ENCODE peak calls at places on chromosomes 12 and 14, in seven cellular contexts. One of them, this sample, is unnamed.

GRCh38 chr14:52391866-52392600 is 77.9 kb downstream of the PTGER2 start:
- DNase-seq in substantia nigra: no peak
- DNase-seq in activated T-helper 2 cell treated with anti-CD3 and anti-CD28 coated beads, Interferon-gamma antibody, Interleukin-2, Interleukin-4, amounts not matched to agents 10 μg/mL and 5 μg/mL and 100 μg/mL, durations not matched to agents 14 hours and 24 hours and 36 hours: no peak
- DNase-seq in CD14-positive monocyte: no peak
- DNase-seq in progenitor cell of endocrine pancreas: no peak
- DNase-seq in NAMALWA: no peak
- DNase-seq in EL: peak; percentile 59
- DNase-seq in this sample: no peak

GRCh38 chr12:77013091-77013490 is 52.3 kb downstream of the E2F7 start:
- DNase-seq in substantia nigra: no peak
- DNase-seq in activated T-helper 2 cell treated with anti-CD3 and anti-CD28 coated beads, Interferon-gamma antibody, Interleukin-2, Interleukin-4, amounts not matched to agents 10 μg/mL and 5 μg/mL and 100 μg/mL, durations not matched to agents 14 hours and 24 hours and 36 hours: no peak
- DNase-seq in CD14-positive monocyte: no peak
- DNase-seq in progenitor cell of endocrine pancreas: no peak
- DNase-seq in NAMALWA: no peak
- DNase-seq in EL: no peak
- DNase-seq in this sample: no peak

GRCh38 chr12:95998611-95999300 is 2.6 kb upstream of the HAL start:
- DNase-seq in substantia nigra: no peak
- DNase-seq in activated T-helper 2 cell treated with anti-CD3 and anti-CD28 coated beads, Interferon-gamma antibody, Interleukin-2, Interleukin-4, amounts not matched to agents 10 μg/mL and 5 μg/mL and 100 μg/mL, durations not matched to agents 14 hours and 24 hours and 36 hours: peak; percentile 49
- DNase-seq in CD14-positive monocyte: no peak
- DNase-seq in progenitor cell of endocrine pancreas: no peak
- DNase-seq in NAMALWA: peak; percentile 84
- DNase-seq in EL: peak; percentile 60
- DNase-seq in this sample: no peak

GRCh38 chr12:45232771-45233372 is 17.0 kb downstream of the ANO6 start:
- DNase-seq in substantia nigra: no peak
- DNase-seq in activated T-helper 2 cell treated with anti-CD3 and anti-CD28 coated beads, Interferon-gamma antibody, Interleukin-2, Interleukin-4, amounts not matched to agents 10 μg/mL and 5 μg/mL and 100 μg/mL, durations not matched to agents 14 hours and 24 hours and 36 hours: no peak
- DNase-seq in CD14-positive monocyte: no peak
- DNase-seq in progenitor cell of endocrine pancreas: no peak
- DNase-seq in NAMALWA: no peak
- DNase-seq in EL: peak; percentile 97
- DNase-seq in this sample: no peak

GRCh38 chr14:55938249-55938791 is 179.9 kb upstream of the PELI2 start:
- DNase-seq in substantia nigra: peak; percentile 64
- DNase-seq in activated T-helper 2 cell treated with anti-CD3 and anti-CD28 coated beads, Interferon-gamma antibody, Interleukin-2, Interleukin-4, amounts not matched to agents 10 μg/mL and 5 μg/mL and 100 μg/mL, durations not matched to agents 14 hours and 24 hours and 36 hours: no peak
- DNase-seq in CD14-positive monocyte: no peak
- DNase-seq in progenitor cell of endocrine pancreas: no peak
- DNase-seq in NAMALWA: no peak
- DNase-seq in EL: peak; percentile 32
- DNase-seq in this sample: no peak

GRCh38 chr12:78192979-78193378 is 362.3 kb downstream of the NAV3 start:
- DNase-seq in substantia nigra: no peak
- DNase-seq in activated T-helper 2 cell treated with anti-CD3 and anti-CD28 coated beads, Interferon-gamma antibody, Interleukin-2, Interleukin-4, amounts not matched to agents 10 μg/mL and 5 μg/mL and 100 μg/mL, durations not matched to agents 14 hours and 24 hours and 36 hours: no peak
- DNase-seq in CD14-positive monocyte: no peak
- DNase-seq in progenitor cell of endocrine pancreas: no peak
- DNase-seq in NAMALWA: no peak
- DNase-seq in EL: no peak
- DNase-seq in this sample: no peak

GRCh38 chr14:22866874-22867273 is 4.7 kb upstream of the LRP10 start:
- DNase-seq in substantia nigra: no peak
- DNase-seq in activated T-helper 2 cell treated with anti-CD3 and anti-CD28 coated beads, Interferon-gamma antibody, Interleukin-2, Interleukin-4, amounts not matched to agents 10 μg/mL and 5 μg/mL and 100 μg/mL, durations not matched to agents 14 hours and 24 hours and 36 hours: no peak
- DNase-seq in CD14-positive monocyte: no peak
- DNase-seq in progenitor cell of endocrine pancreas: no peak
- DNase-seq in NAMALWA: no peak
- DNase-seq in EL: no peak
- DNase-seq in this sample: no peak

GRCh38 chr12:130102266-130102665 is 60.0 kb upstream of the FZD10 start:
- DNase-seq in substantia nigra: no peak
- DNase-seq in activated T-helper 2 cell treated with anti-CD3 and anti-CD28 coated beads, Interferon-gamma antibody, Interleukin-2, Interleukin-4, amounts not matched to agents 10 μg/mL and 5 μg/mL and 100 μg/mL, durations not matched to agents 14 hours and 24 hours and 36 hours: no peak
- DNase-seq in CD14-positive monocyte: no peak
- DNase-seq in progenitor cell of endocrine pancreas: no peak
- DNase-seq in NAMALWA: no peak
- DNase-seq in EL: no peak
- DNase-seq in this sample: no peak